ENCODE peak calls at places on chromosomes 1 and 21, in seven cellular contexts. One of them, this sample, is unnamed.
A peak's percentile ranks its signal among the peaks of the same experiment; 100 is the strongest.

GRCh38 chr1:214234635-214235025 is 46.3 kb upstream of the SMYD2 start:
- DNase-seq in colonic mucosa: no peak
- DNase-seq in aorta: no peak
- DNase-seq in HT1080: peak; percentile 26
- DNase-seq in HEK293T: no peak
- DNase-seq in mucosa of gallbladder: no peak
- DNase-seq in EL: peak; percentile 36
- DNase-seq in this sample: no peak

GRCh38 chr1:8565802-8566201 is 247.9 kb downstream of the SLC45A1 start:
- DNase-seq in colonic mucosa: no peak
- DNase-seq in aorta: no peak
- DNase-seq in HT1080: no peak
- DNase-seq in HEK293T: no peak
- DNase-seq in mucosa of gallbladder: no peak
- DNase-seq in EL: no peak
- DNase-seq in this sample: no peak

GRCh38 chr1:214379254-214379970 is 98.5 kb downstream of the SMYD2 start:
- DNase-seq in colonic mucosa: no peak
- DNase-seq in aorta: no peak
- DNase-seq in HT1080: no peak
- DNase-seq in HEK293T: no peak
- DNase-seq in mucosa of gallbladder: no peak
- DNase-seq in EL: no peak
- DNase-seq in this sample: no peak

GRCh38 chr1:92184632-92185031 is 33.1 kb upstream of the C1orf146 start:
- DNase-seq in colonic mucosa: no peak
- DNase-seq in aorta: no peak
- DNase-seq in HT1080: peak; percentile 86
- DNase-seq in HEK293T: no peak
- DNase-seq in mucosa of gallbladder: no peak
- DNase-seq in EL: peak; percentile 74
- DNase-seq in this sample: no peak

GRCh38 chr1:43021547-43022474 is 63.1 kb upstream of the SLC2A1 start:
- DNase-seq in colonic mucosa: no peak
- DNase-seq in aorta: no peak
- DNase-seq in HT1080: peak; percentile 23
- DNase-seq in HEK293T: no peak
- DNase-seq in mucosa of gallbladder: peak; percentile 27
- DNase-seq in EL: no peak
- DNase-seq in this sample: no peak

GRCh38 chr1:25657121-25657521 is 40.5 kb downstream of the MAN1C1 start:
- DNase-seq in colonic mucosa: peak; percentile 10
- DNase-seq in aorta: no peak
- DNase-seq in HT1080: no peak
- DNase-seq in HEK293T: no peak
- DNase-seq in mucosa of gallbladder: no peak
- DNase-seq in EL: no peak
- DNase-seq in this sample: no peak

GRCh38 chr1:17059391-17060128 is 5.7 kb upstream of the SDHB start:
- DNase-seq in colonic mucosa: peak; percentile 66
- DNase-seq in aorta: peak; percentile 62
- DNase-seq in HT1080: peak; percentile 64
- DNase-seq in HEK293T: peak; percentile 76
- DNase-seq in mucosa of gallbladder: peak; percentile 52
- DNase-seq in EL: peak; percentile 69
- DNase-seq in this sample: peak; percentile 20

GRCh38 chr1:177122461-177122860 is 42.1 kb downstream of the ASTN1 start:
- DNase-seq in colonic mucosa: no peak
- DNase-seq in aorta: no peak
- DNase-seq in HT1080: no peak
- DNase-seq in HEK293T: no peak
- DNase-seq in mucosa of gallbladder: no peak
- DNase-seq in EL: no peak
- DNase-seq in this sample: no peak

GRCh38 chr1:20411196-20411980 is 74.6 kb downstream of the CAMK2N1 start:
- DNase-seq in colonic mucosa: no peak
- DNase-seq in aorta: peak; percentile 55
- DNase-seq in HT1080: peak; percentile 97
- DNase-seq in HEK293T: no peak
- DNase-seq in mucosa of gallbladder: no peak
- DNase-seq in EL: peak; percentile 98
- DNase-seq in this sample: no peak

GRCh38 chr1:108646661-108647269 is 14.1 kb downstream of the HENMT1 start:
- DNase-seq in colonic mucosa: peak; percentile 94
- DNase-seq in aorta: peak; percentile 93
- DNase-seq in HT1080: peak; percentile 64
- DNase-seq in HEK293T: no peak
- DNase-seq in mucosa of gallbladder: peak; percentile 89
- DNase-seq in EL: peak; percentile 69
- DNase-seq in this sample: no peak

GRCh38 chr1:225923381-225923691 is 714 bp downstream of the PYCR2 start:
- DNase-seq in colonic mucosa: peak; percentile 54
- DNase-seq in aorta: no peak
- DNase-seq in HT1080: no peak
- DNase-seq in HEK293T: peak; percentile 39
- DNase-seq in mucosa of gallbladder: no peak
- DNase-seq in EL: no peak
- DNase-seq in this sample: no peak

GRCh38 chr21:45910548-45911221 is 70.9 kb upstream of the COL6A1 start:
- DNase-seq in colonic mucosa: no peak
- DNase-seq in aorta: no peak
- DNase-seq in HT1080: no peak
- DNase-seq in HEK293T: no peak
- DNase-seq in mucosa of gallbladder: no peak
- DNase-seq in EL: no peak
- DNase-seq in this sample: no peak

GRCh38 chr1:36589006-36589405 is 106.3 kb upstream of the CSF3R start:
- DNase-seq in colonic mucosa: no peak
- DNase-seq in aorta: no peak
- DNase-seq in HT1080: no peak
- DNase-seq in HEK293T: no peak
- DNase-seq in mucosa of gallbladder: no peak
- DNase-seq in EL: no peak
- DNase-seq in this sample: no peak

GRCh38 chr1:237901284-237901870 is 10.7 kb upstream of the ZP4 start:
- DNase-seq in colonic mucosa: no peak
- DNase-seq in aorta: no peak
- DNase-seq in HT1080: peak; percentile 42
- DNase-seq in HEK293T: peak; percentile 56
- DNase-seq in mucosa of gallbladder: no peak
- DNase-seq in EL: peak; percentile 36
- DNase-seq in this sample: no peak

GRCh38 chr1:208412994-208413393 is 168.8 kb upstream of the PLXNA2 start:
- DNase-seq in colonic mucosa: no peak
- DNase-seq in aorta: no peak
- DNase-seq in HT1080: no peak
- DNase-seq in HEK293T: no peak
- DNase-seq in mucosa of gallbladder: no peak
- DNase-seq in EL: no peak
- DNase-seq in this sample: no peak

GRCh38 chr1:51986718-51987117 is 3.8 kb downstream of the RAB3B start:
- DNase-seq in colonic mucosa: no peak
- DNase-seq in aorta: no peak
- DNase-seq in HT1080: no peak
- DNase-seq in HEK293T: no peak
- DNase-seq in mucosa of gallbladder: no peak
- DNase-seq in EL: no peak
- DNase-seq in this sample: no peak

GRCh38 chr1:201143726-201144635 is 10.3 kb downstream of the TMEM9 start:
- DNase-seq in colonic mucosa: no peak
- DNase-seq in aorta: no peak
- DNase-seq in HT1080: no peak
- DNase-seq in HEK293T: no peak
- DNase-seq in mucosa of gallbladder: no peak
- DNase-seq in EL: no peak
- DNase-seq in this sample: no peak

GRCh38 chr1:9078949-9079500 is 9.6 kb upstream of the SLC2A5 start:
- DNase-seq in colonic mucosa: no peak
- DNase-seq in aorta: no peak
- DNase-seq in HT1080: no peak
- DNase-seq in HEK293T: no peak
- DNase-seq in mucosa of gallbladder: peak; percentile 25
- DNase-seq in EL: no peak
- DNase-seq in this sample: no peak